ENCODE peak calls at places on chromosomes 11 and 22, in four cellular contexts. One of them, this sample, is unnamed.

GRCh38 chr22:36036167-36036624 is 7.6 kb upstream of the RBFOX2 start:
- DNase-seq in OCI-LY7: no peak
- DNase-seq in astrocyte: no peak
- DNase-seq in transverse colon: no peak
- DNase-seq in this sample: no peak

GRCh38 chr22:45472426-45472825 is 30.3 kb upstream of the FBLN1 start:
- DNase-seq in OCI-LY7: no peak
- DNase-seq in astrocyte: no peak
- DNase-seq in transverse colon: no peak
- DNase-seq in this sample: no peak

GRCh38 chr11:106627694-106628093 is 390.6 kb downstream of the GUCY1A2 start:
- DNase-seq in OCI-LY7: no peak
- DNase-seq in transverse colon: no peak
- DNase-seq in astrocyte: no peak
- DNase-seq in this sample: no peak

GRCh38 chr22:45105281-45105700 is 58.4 kb upstream of the NUP50 start:
- DNase-seq in transverse colon: no peak
- DNase-seq in astrocyte: peak; percentile 50
- DNase-seq in OCI-LY7: no peak
- DNase-seq in this sample: peak; percentile 77

GRCh38 chr11:65496304-65497140 is 2.3 kb upstream of the MALAT1 start:
- DNase-seq in transverse colon: no peak
- DNase-seq in OCI-LY7: no peak
- DNase-seq in astrocyte: no peak
- DNase-seq in this sample: no peak

GRCh38 chr11:114085965-114086364 is 26.5 kb downstream of the ZBTB16 start:
- DNase-seq in astrocyte: no peak
- DNase-seq in transverse colon: peak; percentile 57
- DNase-seq in OCI-LY7: no peak
- DNase-seq in this sample: no peak

GRCh38 chr22:42444060-42444904 is 12.1 kb upstream of the NFAM1 start:
- DNase-seq in transverse colon: peak; percentile 93
- DNase-seq in OCI-LY7: peak; percentile 90
- DNase-seq in astrocyte: peak; percentile 86
- DNase-seq in this sample: peak; percentile 74

GRCh38 chr22:41341990-41342389 is 39.8 kb upstream of the TEF start:
- DNase-seq in astrocyte: no peak
- DNase-seq in OCI-LY7: no peak
- DNase-seq in transverse colon: no peak
- DNase-seq in this sample: no peak

GRCh38 chr11:131867457-131868257 is 497.2 kb downstream of the NTM start:
- DNase-seq in OCI-LY7: peak; percentile 5
- DNase-seq in astrocyte: peak; percentile 69
- DNase-seq in transverse colon: peak; percentile 47
- DNase-seq in this sample: peak; percentile 81

GRCh38 chr11:68528630-68529029 is 68.1 kb downstream of the PPP6R3 start:
- DNase-seq in transverse colon: peak; percentile 46
- DNase-seq in OCI-LY7: peak; percentile 48
- DNase-seq in astrocyte: no peak
- DNase-seq in this sample: no peak

GRCh38 chr11:114848027-114848426 is 169.7 kb downstream of the NXPE2 start:
- DNase-seq in astrocyte: no peak
- DNase-seq in transverse colon: no peak
- DNase-seq in OCI-LY7: no peak
- DNase-seq in this sample: no peak

GRCh38 chr11:16981651-16982194 is 32.5 kb downstream of the PLEKHA7 start:
- DNase-seq in transverse colon: no peak
- DNase-seq in OCI-LY7: no peak
- DNase-seq in astrocyte: peak; percentile 75
- DNase-seq in this sample: no peak

GRCh38 chr11:66846671-66847091 is 3.4 kb downstream of the RCE1 start:
- DNase-seq in astrocyte: no peak
- DNase-seq in OCI-LY7: no peak
- DNase-seq in transverse colon: no peak
- DNase-seq in this sample: no peak

GRCh38 chr22:23675502-23676415 is 15.1 kb upstream of the RGL4 start:
- DNase-seq in astrocyte: no peak
- DNase-seq in OCI-LY7: peak; percentile 15
- DNase-seq in transverse colon: peak; percentile 60
- DNase-seq in this sample: no peak

GRCh38 chr11:16403851-16404250 is 47.5 kb upstream of the SOX6 start:
- DNase-seq in transverse colon: no peak
- DNase-seq in OCI-LY7: no peak
- DNase-seq in astrocyte: no peak
- DNase-seq in this sample: no peak

GRCh38 chr22:20441631-20442484 is 4.2 kb upstream of the SCARF2 start:
- DNase-seq in OCI-LY7: no peak
- DNase-seq in astrocyte: no peak
- DNase-seq in transverse colon: no peak
- DNase-seq in this sample: no peak

GRCh38 chr11:63993983-63994382 is 7.7 kb downstream of the OTUB1 start:
- DNase-seq in transverse colon: no peak
- DNase-seq in astrocyte: no peak
- DNase-seq in OCI-LY7: no peak
- DNase-seq in this sample: no peak

GRCh38 chr11:116792144-116792868 is 627 bp upstream of the APOA5 start:
- DNase-seq in astrocyte: no peak
- DNase-seq in transverse colon: no peak
- DNase-seq in OCI-LY7: no peak
- DNase-seq in this sample: no peak

GRCh38 chr11:1936781-1937615 is 10.1 kb upstream of the MRPL23 start:
- DNase-seq in astrocyte: no peak
- DNase-seq in OCI-LY7: no peak
- DNase-seq in transverse colon: no peak
- DNase-seq in this sample: no peak

GRCh38 chr22:35111244-35111643 is 45.3 kb downstream of the ISX start:
- DNase-seq in OCI-LY7: no peak
- DNase-seq in astrocyte: no peak
- DNase-seq in transverse colon: no peak
- DNase-seq in this sample: no peak

GRCh38 chr22:22076937-22077703 is 94.5 kb upstream of the TOP3B start:
- DNase-seq in OCI-LY7: no peak
- DNase-seq in astrocyte: no peak
- DNase-seq in transverse colon: no peak
- DNase-seq in this sample: no peak

GRCh38 chr11:74226907-74227306 is 55.8 kb downstream of the PPME1 start:
- DNase-seq in astrocyte: no peak
- DNase-seq in OCI-LY7: no peak
- DNase-seq in transverse colon: no peak
- DNase-seq in this sample: no peak

GRCh38 chr22:30204742-30205111 is 41.8 kb downstream of the LIF start:
- DNase-seq in transverse colon: peak; percentile 36
- DNase-seq in astrocyte: peak; percentile 59
- DNase-seq in OCI-LY7: no peak
- DNase-seq in this sample: peak; percentile 72

GRCh38 chr11:128549256-128549944 is 38.0 kb downstream of the ETS1 start:
- DNase-seq in astrocyte: no peak
- DNase-seq in transverse colon: peak; percentile 31
- DNase-seq in OCI-LY7: no peak
- DNase-seq in this sample: no peak

GRCh38 chr11:66172146-66172545 is 96.3 kb upstream of the RAB1B start:
- DNase-seq in transverse colon: no peak
- DNase-seq in OCI-LY7: no peak
- DNase-seq in astrocyte: peak; percentile 81
- DNase-seq in this sample: peak; percentile 16

GRCh38 chr11:112165049-112165448 is 1.2 kb upstream of the IL18 start:
- DNase-seq in astrocyte: no peak
- DNase-seq in OCI-LY7: no peak
- DNase-seq in transverse colon: no peak
- DNase-seq in this sample: no peak

GRCh38 chr11:112161012-112161411 is 2.9 kb downstream of the IL18 start:
- DNase-seq in astrocyte: no peak
- DNase-seq in transverse colon: no peak
- DNase-seq in OCI-LY7: no peak
- DNase-seq in this sample: no peak

GRCh38 chr11:112163875-112164521 is at the start of gene IL18:
- DNase-seq in OCI-LY7: no peak
- DNase-seq in astrocyte: no peak
- DNase-seq in transverse colon: peak; percentile 88
- DNase-seq in this sample: no peak

GRCh38 chr11:112160452-112160851 is 3.4 kb downstream of the IL18 start:
- DNase-seq in OCI-LY7: no peak
- DNase-seq in transverse colon: no peak
- DNase-seq in astrocyte: no peak
- DNase-seq in this sample: no peak

DNA sequence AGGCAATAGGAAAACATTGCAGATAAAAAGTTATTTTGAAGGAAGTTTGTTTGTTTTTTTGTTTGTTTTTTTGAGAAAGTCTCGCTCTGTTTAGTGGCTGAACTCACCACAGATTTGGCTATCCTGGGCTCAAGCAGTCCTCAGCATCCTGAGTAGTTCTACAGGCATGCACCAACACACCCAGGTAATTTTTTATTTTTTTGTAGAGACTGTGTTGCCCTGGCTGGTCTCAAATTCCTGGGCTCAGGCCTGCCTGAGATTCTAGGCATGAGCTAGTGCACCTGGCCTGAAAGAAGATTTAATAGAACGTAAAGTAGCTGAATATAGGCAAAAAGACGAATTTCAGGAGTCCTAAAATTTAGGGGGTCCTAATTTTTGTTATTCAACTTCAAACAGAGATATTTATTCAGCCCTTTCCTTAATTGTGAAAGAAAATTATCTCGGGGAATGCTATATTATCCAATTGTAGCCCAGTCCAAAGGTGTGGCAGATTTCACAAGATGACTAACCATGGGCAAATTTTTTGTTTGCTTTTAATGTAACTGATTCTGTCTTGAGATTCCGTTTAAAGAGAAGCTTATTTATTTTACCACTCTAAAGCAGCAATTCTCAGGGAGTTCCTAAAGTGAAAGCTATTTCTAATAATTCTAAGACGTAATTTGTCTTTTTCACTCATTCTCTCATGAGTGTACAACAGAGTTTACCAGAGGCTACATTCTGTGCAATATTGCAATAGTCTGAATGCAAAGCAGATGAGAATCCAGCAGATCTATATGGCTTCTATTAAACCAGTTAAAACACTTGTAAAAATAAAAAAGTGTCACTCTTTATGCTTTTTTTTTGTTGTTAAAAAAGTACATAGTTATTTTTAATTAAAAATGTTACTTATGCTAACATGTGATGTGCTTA is 879 bp downstream of the IL18 start:
- DNase-seq in astrocyte: peak; percentile 31
- DNase-seq in transverse colon: no peak
- DNase-seq in OCI-LY7: no peak
- DNase-seq in this sample: no peak
- H3K4me3 ChIP-seq in astrocyte: no peak overlapping the region
- H3K4me3 ChIP-seq in transverse colon: peak overlapping the region; percentile 21
- H3K4me3 ChIP-seq in OCI-LY7: no peak overlapping the region
- H3K4me3 ChIP-seq in this sample: no peak overlapping the region

DNA sequence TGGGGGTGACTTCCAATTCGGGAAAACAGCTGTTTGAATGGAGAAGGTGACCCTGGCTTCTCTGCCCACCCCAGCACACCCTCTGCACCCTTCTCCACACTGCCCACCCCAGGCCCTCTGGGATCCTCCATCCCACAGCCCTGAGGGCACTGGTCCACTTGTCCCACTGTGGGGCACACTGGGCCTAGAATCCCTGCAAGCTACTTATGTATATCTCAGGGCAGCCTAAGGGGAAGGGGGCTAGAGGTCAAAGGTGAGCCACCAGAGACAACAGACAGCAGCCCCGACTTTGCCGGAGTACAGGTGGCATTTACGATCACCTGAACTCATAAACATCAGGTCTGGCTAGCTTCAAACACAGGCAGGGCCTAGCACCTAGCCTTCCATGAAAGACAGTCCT is 686 bp upstream of the SCUBE2 start:
- DNase-seq in astrocyte: no peak
- DNase-seq in OCI-LY7: no peak
- DNase-seq in transverse colon: no peak
- DNase-seq in this sample: no peak
- H3K4me3 ChIP-seq in astrocyte: peak overlapping the region; percentile 44
- H3K4me3 ChIP-seq in OCI-LY7: no peak overlapping the region
- H3K4me3 ChIP-seq in transverse colon: no peak overlapping the region
- H3K4me3 ChIP-seq in this sample: peak overlapping the region; percentile 27

GRCh38 chr22:38271101-38271500 is 1.7 kb downstream of the TMEM184B start:
- DNase-seq in astrocyte: no peak
- DNase-seq in transverse colon: no peak
- DNase-seq in OCI-LY7: no peak
- DNase-seq in this sample: no peak
- H3K4me3 ChIP-seq in astrocyte: peak overlapping the region; percentile 89
- H3K4me3 ChIP-seq in transverse colon: no peak overlapping the region
- H3K4me3 ChIP-seq in OCI-LY7: no peak overlapping the region
- H3K4me3 ChIP-seq in this sample: peak overlapping the region; percentile 91

DNA sequence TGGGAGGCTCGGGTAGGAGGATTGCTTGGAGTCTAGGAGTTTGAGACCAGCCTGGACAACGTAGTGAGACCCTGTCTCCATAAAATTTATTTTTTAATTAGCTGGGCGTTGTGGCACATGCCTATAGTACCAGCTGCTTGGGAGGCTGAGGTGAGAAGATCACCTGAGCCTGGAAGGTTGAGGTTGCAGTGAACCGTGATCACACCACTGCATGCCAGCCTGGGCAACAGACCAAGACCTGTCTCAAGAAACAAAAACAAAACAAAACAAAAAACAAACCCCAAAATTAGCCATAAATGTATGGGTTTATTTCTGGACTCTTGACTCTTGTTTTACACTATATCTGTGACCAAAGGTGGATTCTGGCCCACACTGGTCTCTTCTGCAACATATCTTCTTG is 41.6 kb downstream of the EIF3F start:
- DNase-seq in OCI-LY7: no peak
- DNase-seq in astrocyte: no peak
- DNase-seq in transverse colon: no peak
- DNase-seq in this sample: no peak
- H3K4me3 ChIP-seq in OCI-LY7: no peak overlapping the region
- H3K4me3 ChIP-seq in astrocyte: no peak overlapping the region
- H3K4me3 ChIP-seq in transverse colon: no peak overlapping the region
- H3K4me3 ChIP-seq in this sample: no peak overlapping the region

This sample was measured in AG04450.